ENCODE peak calls at places on chromosomes 5 and 9, in seven cellular contexts. One of them, this sample, is unnamed.

GRCh38 chr9:90860382-90860781 is 58.8 kb downstream of the SYK start:
- DNase-seq in epithelial cell of esophagus: no peak
- DNase-seq in tibial artery: no peak
- DNase-seq in foreskin fibroblast: no peak
- DNase-seq in cardiac muscle cell: no peak
- DNase-seq in AG04449: no peak
- DNase-seq in fibroblast of the aortic adventitia: no peak
- DNase-seq in this sample: no peak

GRCh38 chr5:10761842-10762165 is 770 bp upstream of the DAP start:
- DNase-seq in epithelial cell of esophagus: no peak
- DNase-seq in tibial artery: no peak
- DNase-seq in foreskin fibroblast: no peak
- DNase-seq in cardiac muscle cell: peak
- DNase-seq in AG04449: no peak
- DNase-seq in fibroblast of the aortic adventitia: peak
- DNase-seq in this sample: no peak

GRCh38 chr5:137718611-137719010 is 17.3 kb downstream of the KLHL3 start:
- DNase-seq in epithelial cell of esophagus: no peak
- DNase-seq in tibial artery: no peak
- DNase-seq in foreskin fibroblast: no peak
- DNase-seq in cardiac muscle cell: no peak
- DNase-seq in AG04449: no peak
- DNase-seq in fibroblast of the aortic adventitia: no peak
- DNase-seq in this sample: no peak

GRCh38 chr5:13553896-13554295 is 390.6 kb downstream of the DNAH5 start:
- DNase-seq in epithelial cell of esophagus: peak
- DNase-seq in tibial artery: no peak
- DNase-seq in foreskin fibroblast: no peak
- DNase-seq in cardiac muscle cell: no peak
- DNase-seq in AG04449: no peak
- DNase-seq in fibroblast of the aortic adventitia: peak
- DNase-seq in this sample: no peak

GRCh38 chr5:14406554-14406849 is 175.1 kb upstream of the OTULINL start:
- DNase-seq in epithelial cell of esophagus: peak
- DNase-seq in tibial artery: no peak
- DNase-seq in foreskin fibroblast: peak
- DNase-seq in cardiac muscle cell: peak
- DNase-seq in AG04449: peak
- DNase-seq in fibroblast of the aortic adventitia: peak
- DNase-seq in this sample: peak

GRCh38 chr9:79574716-79575242 is 3.0 kb downstream of the TLE4 start:
- DNase-seq in epithelial cell of esophagus: no peak
- DNase-seq in tibial artery: no peak
- DNase-seq in foreskin fibroblast: no peak
- DNase-seq in cardiac muscle cell: no peak
- DNase-seq in AG04449: no peak
- DNase-seq in fibroblast of the aortic adventitia: no peak
- DNase-seq in this sample: no peak

GRCh38 chr9:130530932-130531331 is 48.4 kb upstream of the FUBP3 start:
- DNase-seq in epithelial cell of esophagus: peak
- DNase-seq in tibial artery: no peak
- DNase-seq in foreskin fibroblast: peak
- DNase-seq in cardiac muscle cell: peak
- DNase-seq in AG04449: no peak
- DNase-seq in fibroblast of the aortic adventitia: peak
- DNase-seq in this sample: no peak

GRCh38 chr5:89282038-89282831 is 399.3 kb upstream of the MEF2C start:
- DNase-seq in epithelial cell of esophagus: no peak
- DNase-seq in tibial artery: no peak
- DNase-seq in foreskin fibroblast: no peak
- DNase-seq in cardiac muscle cell: no peak
- DNase-seq in AG04449: no peak
- DNase-seq in fibroblast of the aortic adventitia: peak
- DNase-seq in this sample: no peak

GRCh38 chr9:106305428-106306133 is 557.4 kb upstream of the ZNF462 start:
- DNase-seq in epithelial cell of esophagus: no peak
- DNase-seq in tibial artery: no peak
- DNase-seq in foreskin fibroblast: no peak
- DNase-seq in cardiac muscle cell: no peak
- DNase-seq in AG04449: no peak
- DNase-seq in fibroblast of the aortic adventitia: no peak
- DNase-seq in this sample: no peak

GRCh38 chr5:131270809-131271208 is 7.0 kb downstream of the CDC42SE2 start:
- DNase-seq in epithelial cell of esophagus: peak
- DNase-seq in tibial artery: no peak
- DNase-seq in foreskin fibroblast: peak
- DNase-seq in cardiac muscle cell: no peak
- DNase-seq in AG04449: no peak
- DNase-seq in fibroblast of the aortic adventitia: peak
- DNase-seq in this sample: no peak

GRCh38 chr5:14109771-14110170 is 33.4 kb upstream of the TRIO start:
- DNase-seq in epithelial cell of esophagus: no peak
- DNase-seq in tibial artery: no peak
- DNase-seq in foreskin fibroblast: no peak
- DNase-seq in cardiac muscle cell: peak
- DNase-seq in AG04449: no peak
- DNase-seq in fibroblast of the aortic adventitia: peak
- DNase-seq in this sample: no peak

GRCh38 chr5:53027913-53028312 is 38.8 kb downstream of the ITGA2 start:
- DNase-seq in epithelial cell of esophagus: peak
- DNase-seq in tibial artery: peak
- DNase-seq in foreskin fibroblast: peak
- DNase-seq in cardiac muscle cell: peak
- DNase-seq in AG04449: no peak
- DNase-seq in fibroblast of the aortic adventitia: peak
- DNase-seq in this sample: peak

GRCh38 chr5:1061916-1062315 is 49.9 kb downstream of the SLC12A7 start:
- DNase-seq in epithelial cell of esophagus: no peak
- DNase-seq in tibial artery: no peak
- DNase-seq in foreskin fibroblast: no peak
- DNase-seq in cardiac muscle cell: no peak
- DNase-seq in AG04449: no peak
- DNase-seq in fibroblast of the aortic adventitia: no peak
- DNase-seq in this sample: no peak

GRCh38 chr5:157175071-157175612 is 5.5 kb upstream of the ITK start:
- DNase-seq in epithelial cell of esophagus: no peak
- DNase-seq in tibial artery: no peak
- DNase-seq in foreskin fibroblast: no peak
- DNase-seq in cardiac muscle cell: no peak
- DNase-seq in AG04449: no peak
- DNase-seq in fibroblast of the aortic adventitia: no peak
- DNase-seq in this sample: no peak

DNA sequence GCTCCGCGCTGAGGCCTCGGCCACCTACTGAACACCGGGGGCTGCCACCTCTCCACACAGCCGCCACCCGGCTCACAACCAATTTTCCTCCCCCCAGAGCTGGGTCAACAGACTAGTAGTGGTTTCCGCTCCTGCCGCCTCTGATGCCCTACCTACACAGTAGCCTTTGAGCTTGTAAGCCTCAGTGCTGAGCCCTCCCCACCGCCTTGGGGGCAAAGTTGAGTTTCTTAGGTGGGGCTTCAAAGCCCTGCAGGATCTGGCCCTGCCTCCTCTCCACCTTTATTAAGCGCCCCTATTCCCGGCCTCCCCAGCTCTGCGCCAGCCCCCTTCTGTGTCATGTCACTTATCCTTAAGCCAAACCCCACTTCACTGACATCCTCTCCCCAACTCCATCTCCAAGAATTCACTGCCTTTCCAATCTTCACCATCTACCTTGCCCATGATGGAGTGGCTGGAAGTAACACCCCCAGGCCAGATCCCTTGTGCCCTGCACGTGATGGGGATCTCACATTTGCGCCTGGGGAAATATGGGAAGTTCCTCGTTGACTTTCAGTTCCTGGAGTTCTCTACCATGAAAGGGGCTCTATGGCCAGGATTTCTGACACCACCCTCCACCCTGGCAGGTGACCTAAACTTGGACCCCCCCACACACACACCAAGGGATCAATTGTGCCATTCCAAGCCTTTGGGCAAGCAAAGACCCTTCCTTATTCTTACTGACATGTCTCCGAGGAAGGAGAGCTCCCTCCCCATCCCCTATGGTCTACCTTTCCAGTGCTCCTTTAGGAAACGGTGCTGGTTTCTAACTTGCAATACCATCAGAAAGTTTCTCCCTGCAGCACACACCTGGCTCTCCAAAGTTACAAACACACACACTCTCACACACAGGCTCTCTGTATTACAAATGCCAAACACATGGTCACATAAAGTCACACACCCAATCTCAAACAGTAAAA is 2.7 kb upstream of the CNTFR start:
- DNase-seq in epithelial cell of esophagus: no peak
- DNase-seq in tibial artery: no peak
- DNase-seq in foreskin fibroblast: no peak
- DNase-seq in cardiac muscle cell: no peak
- DNase-seq in AG04449: no peak
- DNase-seq in fibroblast of the aortic adventitia: no peak
- DNase-seq in this sample: no peak
- TF ChIP-seq CTCF in epithelial cell of esophagus: no peak
- TF ChIP-seq CTCF in tibial artery: no peak
- TF ChIP-seq CTCF in foreskin fibroblast: no peak
- TF ChIP-seq CTCF in cardiac muscle cell: no peak
- TF ChIP-seq CTCF in AG04449: no peak
- TF ChIP-seq CTCF in fibroblast of the aortic adventitia: no peak
- TF ChIP-seq CTCF in this sample: no peak

GRCh38 chr9:111375062-111375461 is 45.0 kb upstream of the OR2K2 start:
- DNase-seq in epithelial cell of esophagus: peak
- DNase-seq in tibial artery: no peak
- DNase-seq in foreskin fibroblast: no peak
- DNase-seq in cardiac muscle cell: no peak
- DNase-seq in AG04449: no peak
- DNase-seq in fibroblast of the aortic adventitia: no peak
- DNase-seq in this sample: no peak
- H3K4me3 ChIP-seq in epithelial cell of esophagus: no peak
- H3K4me3 ChIP-seq in tibial artery: no peak
- H3K4me3 ChIP-seq in foreskin fibroblast: no peak
- H3K4me3 ChIP-seq in cardiac muscle cell: no peak
- H3K4me3 ChIP-seq in AG04449: no peak
- H3K4me3 ChIP-seq in fibroblast of the aortic adventitia: no peak
- H3K4me3 ChIP-seq in this sample: no peak

DNA sequence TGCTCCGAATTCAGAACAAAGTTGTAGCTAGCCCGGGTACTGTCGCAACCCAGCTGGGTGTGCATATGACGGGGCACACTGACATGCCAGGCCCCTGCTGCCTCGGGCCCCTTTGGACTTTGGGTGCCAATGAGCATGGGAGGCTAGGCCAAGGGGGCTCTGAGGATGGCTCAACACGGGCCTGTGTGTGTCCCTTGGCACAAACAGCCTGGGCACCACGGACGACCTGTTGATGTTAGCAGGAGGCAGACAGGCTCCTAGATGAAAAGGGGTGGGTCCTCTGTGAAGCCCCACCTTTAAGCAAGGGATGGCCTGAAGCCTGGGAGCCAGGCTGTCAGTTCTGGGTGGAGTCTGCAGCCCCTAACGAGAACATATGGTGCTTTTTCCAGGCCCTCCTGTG is 1688.2 kb downstream of the EFNA5 start:
- DNase-seq in epithelial cell of esophagus: no peak
- DNase-seq in tibial artery: no peak
- DNase-seq in foreskin fibroblast: no peak
- DNase-seq in cardiac muscle cell: no peak
- DNase-seq in AG04449: no peak
- DNase-seq in fibroblast of the aortic adventitia: no peak
- DNase-seq in this sample: no peak
- TF ChIP-seq CTCF in epithelial cell of esophagus: no peak
- TF ChIP-seq CTCF in tibial artery: no peak
- TF ChIP-seq CTCF in foreskin fibroblast: no peak
- TF ChIP-seq CTCF in cardiac muscle cell: no peak
- TF ChIP-seq CTCF in AG04449: no peak
- TF ChIP-seq CTCF in fibroblast of the aortic adventitia: no peak
- TF ChIP-seq CTCF in this sample: no peak

DNA sequence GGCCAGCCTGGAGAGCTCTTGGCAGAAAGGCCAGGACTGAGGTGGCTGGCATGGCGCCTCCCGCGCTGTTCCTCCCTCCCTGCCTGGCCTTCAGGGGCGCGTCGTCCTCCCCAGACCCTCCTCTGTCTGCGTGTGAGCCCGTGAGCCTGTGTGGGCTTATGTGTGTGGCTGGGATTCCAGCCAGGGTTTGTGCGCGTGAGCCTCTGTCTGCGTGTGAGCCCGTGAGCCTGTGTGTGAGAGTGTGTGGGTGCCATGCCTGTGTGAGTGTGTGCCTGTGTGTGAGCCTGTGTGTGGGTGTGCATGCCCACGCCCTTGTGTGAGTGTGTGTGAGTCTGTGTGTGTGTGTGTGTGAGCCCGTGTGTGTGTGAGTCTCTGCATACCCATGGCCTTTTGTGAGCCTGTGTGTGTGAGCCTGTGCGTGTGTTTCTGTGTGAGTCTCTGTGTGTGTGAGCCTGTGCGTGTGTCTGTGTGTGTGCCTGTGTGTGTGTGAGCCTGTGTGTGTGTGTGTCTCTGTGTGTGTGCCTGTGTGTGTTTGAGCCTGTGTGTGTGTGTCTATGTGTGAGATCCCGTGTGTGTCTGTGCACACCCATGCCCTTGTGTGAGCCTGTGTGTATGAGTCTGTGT is 13.0 kb downstream of the RXRA start:
- DNase-seq in epithelial cell of esophagus: no peak
- DNase-seq in tibial artery: no peak
- DNase-seq in foreskin fibroblast: no peak
- DNase-seq in cardiac muscle cell: peak
- DNase-seq in AG04449: no peak
- DNase-seq in fibroblast of the aortic adventitia: peak
- DNase-seq in this sample: no peak
- H3K4me3 ChIP-seq in epithelial cell of esophagus: no peak
- H3K4me3 ChIP-seq in tibial artery: peak
- H3K4me3 ChIP-seq in foreskin fibroblast: no peak
- H3K4me3 ChIP-seq in cardiac muscle cell: no peak
- H3K4me3 ChIP-seq in AG04449: no peak
- H3K4me3 ChIP-seq in fibroblast of the aortic adventitia: no peak
- H3K4me3 ChIP-seq in this sample: no peak

GRCh38 chr9:134648701-134649525 is 7.3 kb downstream of the COL5A1 start:
- DNase-seq in epithelial cell of esophagus: no peak
- DNase-seq in tibial artery: no peak
- DNase-seq in foreskin fibroblast: peak
- DNase-seq in cardiac muscle cell: peak
- DNase-seq in AG04449: no peak
- DNase-seq in fibroblast of the aortic adventitia: peak
- DNase-seq in this sample: no peak
- TF ChIP-seq CTCF in epithelial cell of esophagus: no peak
- TF ChIP-seq CTCF in tibial artery: no peak
- TF ChIP-seq CTCF in foreskin fibroblast: no peak
- TF ChIP-seq CTCF in cardiac muscle cell: no peak
- TF ChIP-seq CTCF in AG04449: no peak
- TF ChIP-seq CTCF in fibroblast of the aortic adventitia: no peak
- TF ChIP-seq CTCF in this sample: no peak

DNA sequence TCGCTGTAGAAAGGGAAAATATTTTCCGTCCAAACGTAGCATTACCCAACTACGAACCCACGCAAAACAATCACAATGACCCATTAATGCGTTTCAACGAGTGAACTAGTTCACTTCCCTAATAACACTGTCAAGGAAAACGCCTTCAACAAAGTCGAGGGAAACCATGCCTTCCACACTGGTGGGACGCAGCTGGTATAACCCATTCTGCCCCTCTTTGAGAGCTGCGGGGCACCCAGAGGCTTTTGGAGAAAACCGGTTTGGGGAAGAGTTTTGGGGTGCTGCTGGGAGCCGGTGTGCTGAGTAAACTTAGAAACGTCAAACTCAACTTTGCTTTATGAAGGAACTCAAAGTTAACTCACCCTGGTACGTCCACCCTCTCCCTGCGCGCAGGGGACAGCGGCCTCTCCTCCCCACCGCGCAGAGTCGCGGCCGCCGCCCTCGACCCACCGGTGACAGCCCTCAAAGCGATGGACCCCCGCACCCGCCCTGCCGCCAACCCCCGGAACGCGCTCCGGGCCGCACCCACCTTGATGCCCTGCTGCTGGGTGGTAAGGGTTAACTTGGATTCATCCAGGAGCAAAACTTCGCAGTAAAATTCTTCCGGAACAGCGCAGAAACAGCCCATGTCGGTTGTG is 546 bp downstream of the EPB41L4A start:
- DNase-seq in epithelial cell of esophagus: peak
- DNase-seq in tibial artery: no peak
- DNase-seq in foreskin fibroblast: peak
- DNase-seq in cardiac muscle cell: peak
- DNase-seq in AG04449: no peak
- DNase-seq in fibroblast of the aortic adventitia: no peak
- DNase-seq in this sample: no peak
- H3K4me3 ChIP-seq in epithelial cell of esophagus: peak
- H3K4me3 ChIP-seq in tibial artery: peak
- H3K4me3 ChIP-seq in foreskin fibroblast: peak
- H3K4me3 ChIP-seq in cardiac muscle cell: peak
- H3K4me3 ChIP-seq in AG04449: peak
- H3K4me3 ChIP-seq in fibroblast of the aortic adventitia: peak
- H3K4me3 ChIP-seq in this sample: peak